ENCODE peak calls at places on chromosomes 7 and 10, in eight cellular contexts. X is NCI-H748 treated with DMSO at 0.1 percent for 48 hours; H is GM04504; D is HFF-Myc; V is activated gamma-delta T cell; W is effector CD4-positive, alpha-beta T cell; C is stimulated activated CD8-positive, alpha-beta memory T cell treated with anti-CD3 and anti-CD28 coated beads, Interleukin-2, amount 100 ng/mL, for 1 hour; F is activated CD8-positive, alpha-beta memory T cell treated with anti-CD3 and anti-CD28 coated beads for 48 hours. O is an unnamed sample.

GRCh38 chr10:112721080-112721698 is 228.9 kb upstream of the TCF7L2 start:
- DNase-seq in C (no peak), H (no peak), V (no peak), F (no peak), W (no peak), D (no peak), X (peak), O (no peak)

GRCh38 chr10:113385021-113385975 is 167.6 kb upstream of the HABP2 start:
- DNase-seq in V (no peak), D (peak), W (peak), C (peak), F (peak), H (peak), X (peak), O (peak)

GRCh38 chr10:11386044-11386443 is 225.4 kb downstream of the USP6NL start:
- DNase-seq in H (no peak), X (no peak), C (no peak), V (no peak), W (no peak), D (no peak), F (no peak), O (no peak)

GRCh38 chr10:548212-548897 is 141.1 kb downstream of the DIP2C start:
- DNase-seq in V (no peak), W (no peak), C (no peak), F (no peak), H (no peak), X (no peak), D (no peak), O (no peak)

GRCh38 chr10:24208661-24209420 is at the start of gene KIAA1217:
- DNase-seq in V (no peak), F (no peak), H (no peak), W (no peak), C (no peak), X (no peak), D (peak), O (peak)

GRCh38 chr10:47026301-47027107 is 115.3 kb downstream of the PTPN20 start:
- DNase-seq in C (no peak), H (no peak), D (no peak), W (no peak), X (no peak), V (no peak), F (no peak), O (peak)

GRCh38 chr7:24812313-24812945 is 55.2 kb upstream of the GSDME start:
- DNase-seq in X (peak), C (no peak), H (no peak), D (no peak), W (peak), V (no peak), F (peak), O (no peak)

GRCh38 chr10:110568055-110568735 is 700 bp downstream of the SMC3 start:
- DNase-seq in X (no peak), F (peak), H (no peak), W (peak), D (no peak), C (peak), V (peak), O (peak)

GRCh38 chr10:59879363-59879935 is 26.9 kb downstream of the CCDC6 start:
- DNase-seq in C (no peak), V (no peak), W (no peak), F (no peak), H (no peak), D (no peak), X (no peak), O (no peak)